ENCODE peak calls at places on chromosomes 2 and 18, in ten cellular contexts. One of them, this sample, is unnamed.

GRCh38 chr18:12703096-12703567 is 290 bp downstream of the PSMG2 start:
- DNase-seq in heart right ventricle: no peak
- DNase-seq in NCI-H1105 treated with DMSO at 0.1 percent for 48 hours: peak
- DNase-seq in mucosa of descending colon: no peak
- DNase-seq in uterus: no peak
- DNase-seq in stimulated activated naive CD8-positive, alpha-beta T cell treated with anti-CD3 and anti-CD28 coated beads, Interleukin-15, Interleukin-2, amounts not matched to agents 100 U/mL and 50 U/mL, for 24 hours: no peak
- DNase-seq in GM20000: no peak
- DNase-seq in endothelial cell: no peak
- DNase-seq in progenitor cell of endocrine pancreas: no peak
- DNase-seq in T-helper 22 cell: no peak
- DNase-seq in this sample: no peak

GRCh38 chr2:44362207-44363015 is 664 bp downstream of the CAMKMT start:
- DNase-seq in heart right ventricle: peak
- DNase-seq in NCI-H1105 treated with DMSO at 0.1 percent for 48 hours: peak
- DNase-seq in mucosa of descending colon: peak
- DNase-seq in uterus: peak
- DNase-seq in stimulated activated naive CD8-positive, alpha-beta T cell treated with anti-CD3 and anti-CD28 coated beads, Interleukin-15, Interleukin-2, amounts not matched to agents 100 U/mL and 50 U/mL, for 24 hours: peak
- DNase-seq in GM20000: peak
- DNase-seq in endothelial cell: peak
- DNase-seq in progenitor cell of endocrine pancreas: no peak
- DNase-seq in T-helper 22 cell: peak
- DNase-seq in this sample: peak

GRCh38 chr2:14355102-14355501 is 277.4 kb upstream of the LRATD1 start:
- DNase-seq in heart right ventricle: no peak
- DNase-seq in NCI-H1105 treated with DMSO at 0.1 percent for 48 hours: no peak
- DNase-seq in mucosa of descending colon: no peak
- DNase-seq in uterus: no peak
- DNase-seq in stimulated activated naive CD8-positive, alpha-beta T cell treated with anti-CD3 and anti-CD28 coated beads, Interleukin-15, Interleukin-2, amounts not matched to agents 100 U/mL and 50 U/mL, for 24 hours: no peak
- DNase-seq in GM20000: no peak
- DNase-seq in endothelial cell: no peak
- DNase-seq in progenitor cell of endocrine pancreas: no peak
- DNase-seq in T-helper 22 cell: no peak
- DNase-seq in this sample: no peak

GRCh38 chr18:77702686-77703085 is 453.0 kb downstream of the GALR1 start:
- DNase-seq in heart right ventricle: no peak
- DNase-seq in NCI-H1105 treated with DMSO at 0.1 percent for 48 hours: peak
- DNase-seq in mucosa of descending colon: no peak
- DNase-seq in uterus: peak
- DNase-seq in stimulated activated naive CD8-positive, alpha-beta T cell treated with anti-CD3 and anti-CD28 coated beads, Interleukin-15, Interleukin-2, amounts not matched to agents 100 U/mL and 50 U/mL, for 24 hours: no peak
- DNase-seq in GM20000: no peak
- DNase-seq in endothelial cell: peak
- DNase-seq in progenitor cell of endocrine pancreas: no peak
- DNase-seq in T-helper 22 cell: no peak
- DNase-seq in this sample: peak

GRCh38 chr2:213119061-213119809 is 32.2 kb downstream of the IKZF2 start:
- DNase-seq in heart right ventricle: no peak
- DNase-seq in NCI-H1105 treated with DMSO at 0.1 percent for 48 hours: no peak
- DNase-seq in mucosa of descending colon: no peak
- DNase-seq in uterus: no peak
- DNase-seq in stimulated activated naive CD8-positive, alpha-beta T cell treated with anti-CD3 and anti-CD28 coated beads, Interleukin-15, Interleukin-2, amounts not matched to agents 100 U/mL and 50 U/mL, for 24 hours: peak
- DNase-seq in GM20000: peak
- DNase-seq in endothelial cell: no peak
- DNase-seq in progenitor cell of endocrine pancreas: no peak
- DNase-seq in T-helper 22 cell: peak
- DNase-seq in this sample: peak

GRCh38 chr18:2147866-2148265 is 423.4 kb downstream of the METTL4 start:
- DNase-seq in heart right ventricle: peak
- DNase-seq in NCI-H1105 treated with DMSO at 0.1 percent for 48 hours: no peak
- DNase-seq in mucosa of descending colon: no peak
- DNase-seq in uterus: peak
- DNase-seq in stimulated activated naive CD8-positive, alpha-beta T cell treated with anti-CD3 and anti-CD28 coated beads, Interleukin-15, Interleukin-2, amounts not matched to agents 100 U/mL and 50 U/mL, for 24 hours: no peak
- DNase-seq in GM20000: no peak
- DNase-seq in endothelial cell: no peak
- DNase-seq in progenitor cell of endocrine pancreas: no peak
- DNase-seq in T-helper 22 cell: no peak
- DNase-seq in this sample: peak

GRCh38 chr18:13005289-13005688 is 14.1 kb downstream of the CEP192 start:
- DNase-seq in heart right ventricle: no peak
- DNase-seq in NCI-H1105 treated with DMSO at 0.1 percent for 48 hours: no peak
- DNase-seq in mucosa of descending colon: no peak
- DNase-seq in uterus: no peak
- DNase-seq in stimulated activated naive CD8-positive, alpha-beta T cell treated with anti-CD3 and anti-CD28 coated beads, Interleukin-15, Interleukin-2, amounts not matched to agents 100 U/mL and 50 U/mL, for 24 hours: no peak
- DNase-seq in GM20000: no peak
- DNase-seq in endothelial cell: no peak
- DNase-seq in progenitor cell of endocrine pancreas: no peak
- DNase-seq in T-helper 22 cell: no peak
- DNase-seq in this sample: no peak

GRCh38 chr2:71833855-71834554 is 313.7 kb downstream of the CYP26B1 start:
- DNase-seq in heart right ventricle: peak
- DNase-seq in NCI-H1105 treated with DMSO at 0.1 percent for 48 hours: no peak
- DNase-seq in mucosa of descending colon: no peak
- DNase-seq in uterus: peak
- DNase-seq in stimulated activated naive CD8-positive, alpha-beta T cell treated with anti-CD3 and anti-CD28 coated beads, Interleukin-15, Interleukin-2, amounts not matched to agents 100 U/mL and 50 U/mL, for 24 hours: no peak
- DNase-seq in GM20000: no peak
- DNase-seq in endothelial cell: no peak
- DNase-seq in progenitor cell of endocrine pancreas: no peak
- DNase-seq in T-helper 22 cell: no peak
- DNase-seq in this sample: peak

GRCh38 chr2:20148841-20149702 is 75.9 kb downstream of the SDC1 start:
- DNase-seq in heart right ventricle: no peak
- DNase-seq in NCI-H1105 treated with DMSO at 0.1 percent for 48 hours: no peak
- DNase-seq in mucosa of descending colon: no peak
- DNase-seq in uterus: no peak
- DNase-seq in stimulated activated naive CD8-positive, alpha-beta T cell treated with anti-CD3 and anti-CD28 coated beads, Interleukin-15, Interleukin-2, amounts not matched to agents 100 U/mL and 50 U/mL, for 24 hours: no peak
- DNase-seq in GM20000: no peak
- DNase-seq in endothelial cell: no peak
- DNase-seq in progenitor cell of endocrine pancreas: no peak
- DNase-seq in T-helper 22 cell: no peak
- DNase-seq in this sample: peak

GRCh38 chr2:129922571-129923264 is 56.7 kb upstream of the RAB6C start:
- DNase-seq in heart right ventricle: no peak
- DNase-seq in NCI-H1105 treated with DMSO at 0.1 percent for 48 hours: peak
- DNase-seq in mucosa of descending colon: no peak
- DNase-seq in uterus: no peak
- DNase-seq in stimulated activated naive CD8-positive, alpha-beta T cell treated with anti-CD3 and anti-CD28 coated beads, Interleukin-15, Interleukin-2, amounts not matched to agents 100 U/mL and 50 U/mL, for 24 hours: no peak
- DNase-seq in GM20000: no peak
- DNase-seq in endothelial cell: no peak
- DNase-seq in progenitor cell of endocrine pancreas: no peak
- DNase-seq in T-helper 22 cell: no peak
- DNase-seq in this sample: no peak

GRCh38 chr18:13611058-13611615 is 115.2 kb downstream of the FAM210A start:
- DNase-seq in heart right ventricle: peak
- DNase-seq in NCI-H1105 treated with DMSO at 0.1 percent for 48 hours: no peak
- DNase-seq in mucosa of descending colon: no peak
- DNase-seq in uterus: peak
- DNase-seq in stimulated activated naive CD8-positive, alpha-beta T cell treated with anti-CD3 and anti-CD28 coated beads, Interleukin-15, Interleukin-2, amounts not matched to agents 100 U/mL and 50 U/mL, for 24 hours: peak
- DNase-seq in GM20000: peak
- DNase-seq in endothelial cell: peak
- DNase-seq in progenitor cell of endocrine pancreas: no peak
- DNase-seq in T-helper 22 cell: no peak
- DNase-seq in this sample: peak

GRCh38 chr2:174546519-174547506 is 50.8 kb downstream of the WIPF1 start:
- DNase-seq in heart right ventricle: no peak
- DNase-seq in NCI-H1105 treated with DMSO at 0.1 percent for 48 hours: no peak
- DNase-seq in mucosa of descending colon: no peak
- DNase-seq in uterus: no peak
- DNase-seq in stimulated activated naive CD8-positive, alpha-beta T cell treated with anti-CD3 and anti-CD28 coated beads, Interleukin-15, Interleukin-2, amounts not matched to agents 100 U/mL and 50 U/mL, for 24 hours: peak
- DNase-seq in GM20000: peak
- DNase-seq in endothelial cell: peak
- DNase-seq in progenitor cell of endocrine pancreas: no peak
- DNase-seq in T-helper 22 cell: no peak
- DNase-seq in this sample: peak

GRCh38 chr2:160408575-160409291 is 84.9 kb downstream of the RBMS1 start:
- DNase-seq in heart right ventricle: peak
- DNase-seq in NCI-H1105 treated with DMSO at 0.1 percent for 48 hours: no peak
- DNase-seq in mucosa of descending colon: no peak
- DNase-seq in uterus: no peak
- DNase-seq in stimulated activated naive CD8-positive, alpha-beta T cell treated with anti-CD3 and anti-CD28 coated beads, Interleukin-15, Interleukin-2, amounts not matched to agents 100 U/mL and 50 U/mL, for 24 hours: no peak
- DNase-seq in GM20000: no peak
- DNase-seq in endothelial cell: peak
- DNase-seq in progenitor cell of endocrine pancreas: no peak
- DNase-seq in T-helper 22 cell: no peak
- DNase-seq in this sample: no peak

GRCh38 chr2:33373986-33374385 is 102.5 kb upstream of the RASGRP3 start:
- DNase-seq in heart right ventricle: no peak
- DNase-seq in NCI-H1105 treated with DMSO at 0.1 percent for 48 hours: no peak
- DNase-seq in mucosa of descending colon: no peak
- DNase-seq in uterus: no peak
- DNase-seq in stimulated activated naive CD8-positive, alpha-beta T cell treated with anti-CD3 and anti-CD28 coated beads, Interleukin-15, Interleukin-2, amounts not matched to agents 100 U/mL and 50 U/mL, for 24 hours: no peak
- DNase-seq in GM20000: no peak
- DNase-seq in endothelial cell: no peak
- DNase-seq in progenitor cell of endocrine pancreas: no peak
- DNase-seq in T-helper 22 cell: no peak
- DNase-seq in this sample: peak

GRCh38 chr2:39549718-39550464 is 112.8 kb upstream of the MAP4K3 start:
- DNase-seq in heart right ventricle: no peak
- DNase-seq in NCI-H1105 treated with DMSO at 0.1 percent for 48 hours: no peak
- DNase-seq in mucosa of descending colon: no peak
- DNase-seq in uterus: no peak
- DNase-seq in stimulated activated naive CD8-positive, alpha-beta T cell treated with anti-CD3 and anti-CD28 coated beads, Interleukin-15, Interleukin-2, amounts not matched to agents 100 U/mL and 50 U/mL, for 24 hours: no peak
- DNase-seq in GM20000: no peak
- DNase-seq in endothelial cell: no peak
- DNase-seq in progenitor cell of endocrine pancreas: no peak
- DNase-seq in T-helper 22 cell: no peak
- DNase-seq in this sample: no peak

GRCh38 chr2:69059731-69060290 is 46.8 kb downstream of the ANTXR1 start:
- DNase-seq in heart right ventricle: no peak
- DNase-seq in NCI-H1105 treated with DMSO at 0.1 percent for 48 hours: no peak
- DNase-seq in mucosa of descending colon: no peak
- DNase-seq in uterus: no peak
- DNase-seq in stimulated activated naive CD8-positive, alpha-beta T cell treated with anti-CD3 and anti-CD28 coated beads, Interleukin-15, Interleukin-2, amounts not matched to agents 100 U/mL and 50 U/mL, for 24 hours: no peak
- DNase-seq in GM20000: no peak
- DNase-seq in endothelial cell: no peak
- DNase-seq in progenitor cell of endocrine pancreas: no peak
- DNase-seq in T-helper 22 cell: no peak
- DNase-seq in this sample: no peak

GRCh38 chr2:7930800-7931635 is 750.8 kb upstream of the ID2 start:
- DNase-seq in heart right ventricle: peak
- DNase-seq in NCI-H1105 treated with DMSO at 0.1 percent for 48 hours: no peak
- DNase-seq in mucosa of descending colon: no peak
- DNase-seq in uterus: peak
- DNase-seq in stimulated activated naive CD8-positive, alpha-beta T cell treated with anti-CD3 and anti-CD28 coated beads, Interleukin-15, Interleukin-2, amounts not matched to agents 100 U/mL and 50 U/mL, for 24 hours: no peak
- DNase-seq in GM20000: no peak
- DNase-seq in endothelial cell: no peak
- DNase-seq in progenitor cell of endocrine pancreas: no peak
- DNase-seq in T-helper 22 cell: no peak
- DNase-seq in this sample: peak